ENCODE peak calls at places on chromosomes 7 and 10, in eight cellular contexts. C is AG04450, R is mesendoderm, B is tibial nerve, T is PC-3, P is lower lobe of right lung, E is small intestine, G is thyroid gland. K is an unnamed sample.

GRCh38 chr7:20220824-20221547 is 3.8 kb upstream of the MACC1 start:
- DNase-seq in E (no peak), R (no peak), G (no peak), C (peak; percentile 89), P (no peak), T (peak; percentile 92), B (no peak), K (no peak)

GRCh38 chr7:95190515-95190914 is 133.8 kb downstream of the PON1 start:
- DNase-seq in E (no peak), P (no peak), T (peak; percentile 8), B (no peak), G (no peak), C (no peak), R (peak; percentile 31), K (no peak)

GRCh38 chr7:30182186-30182585 is 47.4 kb downstream of the MTURN start:
- DNase-seq in E (peak; percentile 27), G (no peak), P (no peak), C (no peak), B (no peak), T (no peak), R (no peak), K (no peak)

GRCh38 chr10:69048103-69048502 is 39.8 kb upstream of the SRGN start:
- DNase-seq in R (no peak), E (no peak), C (no peak), G (no peak), T (no peak), B (peak; percentile 48), P (peak; percentile 78), K (no peak)

GRCh38 chr7:135335628-135336139 is 102.0 kb downstream of the STRA8 start:
- DNase-seq in G (peak; percentile 72), T (peak; percentile 79), B (peak; percentile 51), E (peak; percentile 86), R (peak; percentile 98), P (no peak), C (peak; percentile 11), K (peak; percentile 83)

GRCh38 chr10:93753621-93754250 is 4.0 kb upstream of the LGI1 start:
- DNase-seq in E (no peak), G (no peak), T (no peak), B (no peak), P (no peak), C (no peak), R (peak; percentile 73), K (no peak)

GRCh38 chr7:110835889-110836288 is 255.0 kb upstream of the LRRN3 start:
- DNase-seq in E (peak; percentile 51), R (no peak), T (no peak), B (no peak), G (no peak), P (no peak), C (no peak), K (no peak)

GRCh38 chr10:78470267-78471103 is 436.8 kb downstream of the RPS24 start:
- DNase-seq in P (no peak), E (no peak), B (no peak), C (no peak), R (no peak), G (peak; percentile 96), T (peak; percentile 100), K (no peak)

GRCh38 chr10:8053446-8054242 is 844 bp upstream of the GATA3 start:
- DNase-seq in R (peak; percentile 95), P (peak; percentile 84), C (peak; percentile 23), E (peak; percentile 81), G (peak; percentile 93), B (no peak), T (peak; percentile 76), K (peak; percentile 97)

GRCh38 chr10:132407846-132408278 is 10.9 kb downstream of the PWWP2B start:
- DNase-seq in C (no peak), P (peak; percentile 90), G (peak; percentile 96), E (peak; percentile 84), R (peak; percentile 96), T (peak; percentile 80), B (no peak), K (peak; percentile 88)

GRCh38 chr7:22256702-22257101 is 100.3 kb downstream of the RAPGEF5 start:
- DNase-seq in T (no peak), E (no peak), C (no peak), B (no peak), G (no peak), R (no peak), P (no peak), K (no peak)

GRCh38 chr7:25862254-25862992 is 289.6 kb upstream of the NFE2L3 start:
- DNase-seq in B (peak; percentile 93), P (peak; percentile 90), T (peak; percentile 98), G (peak; percentile 41), C (peak; percentile 100), R (peak; percentile 100), E (peak; percentile 94), K (peak; percentile 97)

GRCh38 chr7:8938036-8938435 is 504.6 kb downstream of the NXPH1 start:
- DNase-seq in G (peak; percentile 48), R (no peak), E (no peak), C (no peak), P (no peak), T (no peak), B (no peak), K (no peak)

GRCh38 chr10:15725603-15726002 is 5.9 kb upstream of the ITGA8 start:
- DNase-seq in P (no peak), B (peak; percentile 43), R (peak; percentile 78), C (peak; percentile 38), T (peak; percentile 48), E (peak; percentile 23), G (no peak), K (peak; percentile 54)

GRCh38 chr7:110105840-110106239 is 985.1 kb upstream of the LRRN3 start:
- DNase-seq in G (no peak), B (no peak), P (no peak), C (no peak), T (no peak), E (no peak), R (no peak), K (no peak)

GRCh38 chr10:103683851-103684250 is 171.5 kb downstream of the SH3PXD2A start:
- DNase-seq in C (no peak), P (no peak), E (no peak), B (no peak), T (no peak), G (no peak), R (peak; percentile 30), K (no peak)

GRCh38 chr10:125149278-125150047 is 10.9 kb downstream of the CTBP2 start:
- DNase-seq in T (peak; percentile 45), G (peak; percentile 96), E (peak; percentile 89), P (peak; percentile 63), R (no peak), B (peak; percentile 79), C (no peak), K (peak; percentile 76)

GRCh38 chr10:47287365-47287802 is 12.6 kb upstream of the GDF10 start:
- DNase-seq in G (no peak), C (no peak), P (no peak), B (no peak), T (peak; percentile 3), R (peak; percentile 44), E (no peak), K (no peak)

GRCh38 chr7:86598721-86599120 is 45.0 kb upstream of the GRM3 start:
- DNase-seq in T (no peak), P (no peak), E (no peak), R (peak; percentile 10), G (no peak), B (no peak), C (no peak), K (no peak)

GRCh38 chr7:64558781-64559180 is 4.1 kb downstream of the ZNF680 start:
- DNase-seq in G (no peak), R (no peak), C (no peak), T (no peak), B (no peak), E (no peak), P (no peak), K (no peak)

GRCh38 chr10:36676321-36677169 is 448.9 kb upstream of the ANKRD30A start:
- DNase-seq in E (no peak), G (no peak), P (no peak), T (peak; percentile 59), B (no peak), R (no peak), C (no peak), K (no peak)

GRCh38 chr7:5510426-5511045 is 86.9 kb upstream of the TNRC18 start:
- DNase-seq in P (no peak), B (no peak), T (peak; percentile 5), E (no peak), G (no peak), R (no peak), C (no peak), K (peak; percentile 38)
- H3K27ac ChIP-seq in P (no peak overlapping the region), B (no peak overlapping the region), T (no peak overlapping the region), E (no peak overlapping the region), G (no peak overlapping the region), R (no peak overlapping the region), C (no peak overlapping the region), K (peak overlapping the region; percentile 99)

GRCh38 chr10:70359017-70359550 is 23.3 kb downstream of the LRRC20 start:
- DNase-seq in T (no peak), C (no peak), R (no peak), B (no peak), P (no peak), G (no peak), E (no peak), K (no peak)
- H3K27ac ChIP-seq in T (no peak overlapping the region), C (no peak overlapping the region), R (no peak overlapping the region), B (no peak overlapping the region), P (no peak overlapping the region), G (no peak overlapping the region), E (no peak overlapping the region), K (no peak overlapping the region)

GRCh38 chr7:140230517-140230861 is 53.7 kb upstream of the KDM7A start:
- DNase-seq in R (no peak), T (no peak), E (peak; percentile 77), P (peak; percentile 67), G (peak; percentile 23), C (no peak), B (no peak), K (no peak)
- H3K27ac ChIP-seq in R (no peak overlapping the region), T (no peak overlapping the region), E (peak overlapping the region; percentile 98), P (peak overlapping the region; percentile 61), G (no peak overlapping the region), C (no peak overlapping the region), B (peak overlapping the region; percentile 89), K (no peak overlapping the region)

GRCh38 chr10:12596055-12596576 is 246.8 kb downstream of the CAMK1D start:
- DNase-seq in T (no peak), R (no peak), G (no peak), E (no peak), P (no peak), C (no peak), B (no peak), K (no peak)

GRCh38 chr10:12589789-12590188 is 240.4 kb downstream of the CAMK1D start:
- DNase-seq in B (no peak), G (no peak), P (no peak), R (no peak), E (no peak), C (no peak), T (no peak), K (no peak)

GRCh38 chr10:12594448-12594944 is 245.1 kb downstream of the CAMK1D start:
- DNase-seq in B (no peak), R (no peak), C (no peak), G (no peak), E (peak; percentile 31), P (no peak), T (no peak), K (no peak)

GRCh38 chr10:12590682-12591642 is 241.6 kb downstream of the CAMK1D start:
- DNase-seq in P (no peak), T (no peak), C (no peak), R (no peak), G (no peak), E (no peak), B (no peak), K (no peak)

DNA sequence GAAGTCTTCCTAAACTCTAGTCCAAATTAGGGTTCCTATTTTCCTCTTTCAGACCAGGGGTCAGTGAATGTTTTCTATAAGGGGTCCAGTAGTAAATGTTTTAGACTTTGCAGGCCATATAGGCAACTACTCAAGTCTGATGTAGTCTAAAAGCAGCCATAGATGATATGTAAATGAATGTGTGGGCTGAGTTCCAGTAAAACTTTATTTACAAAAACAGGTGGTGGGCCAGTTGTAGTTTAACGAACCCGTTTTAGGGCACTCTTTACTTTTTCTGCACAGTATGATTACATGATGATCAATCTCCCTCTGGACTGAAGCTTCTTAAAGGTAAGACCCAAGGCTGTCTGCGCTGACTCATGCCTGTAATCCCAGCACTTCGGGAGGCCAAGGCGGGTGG is 243.6 kb downstream of the CAMK1D start:
- DNase-seq in E (no peak), C (no peak), G (no peak), B (no peak), P (no peak), R (no peak), T (no peak), K (no peak)
- H3K27ac ChIP-seq in E (no peak overlapping the region), C (no peak overlapping the region), G (no peak overlapping the region), B (no peak overlapping the region), P (no peak overlapping the region), R (no peak overlapping the region), T (no peak overlapping the region), K (no peak overlapping the region)

K was measured in RWPE1.